ENCODE peak calls at places on chromosome 11, in seven cellular contexts. K is MCF 10A, C is cardiac muscle cell, U is kidney epithelial cell, X is A549, B is nephron progenitor cell, H is colonic mucosa. A is an unnamed sample.

GRCh38 chr11:112884012-112884767 is 77.0 kb upstream of the NCAM1 start:
- DNase-seq in K (peak; percentile 11), C (no peak), U (no peak), X (no peak), B (no peak), H (no peak), A (no peak)

GRCh38 chr11:94613120-94613519 is 46.0 kb downstream of the PIWIL4 start:
- DNase-seq in K (no peak), C (no peak), U (no peak), X (no peak), B (no peak), H (no peak), A (no peak)

GRCh38 chr11:131760191-131760951 is 390.0 kb downstream of the NTM start:
- DNase-seq in K (no peak), C (peak; percentile 91), U (no peak), X (no peak), B (peak; percentile 30), H (no peak), A (no peak)

GRCh38 chr11:128536521-128536920 is 50.8 kb downstream of the ETS1 start:
- DNase-seq in K (no peak), C (no peak), U (no peak), X (no peak), B (no peak), H (no peak), A (no peak)

GRCh38 chr11:75969626-75970308 is 154.8 kb downstream of the UVRAG start:
- DNase-seq in K (no peak), C (peak; percentile 6), U (no peak), X (peak; percentile 2), B (no peak), H (no peak), A (no peak)

GRCh38 chr11:77201991-77202841 is 74.2 kb downstream of the MYO7A start:
- DNase-seq in K (no peak), C (no peak), U (no peak), X (no peak), B (no peak), H (no peak), A (no peak)

GRCh38 chr11:12989428-12990242 is 19.5 kb upstream of the RASSF10 start:
- DNase-seq in K (no peak), C (no peak), U (peak; percentile 76), X (no peak), B (no peak), H (no peak), A (no peak)

GRCh38 chr11:65180877-65181568 is 705 bp upstream of the CAPN1 start:
- DNase-seq in K (peak; percentile 57), C (peak; percentile 72), U (no peak), X (peak; percentile 77), B (peak; percentile 90), H (peak; percentile 64), A (peak; percentile 32)

GRCh38 chr11:125995313-125995712 is 49.5 kb downstream of the VSIG10L2 start:
- DNase-seq in K (no peak), C (no peak), U (no peak), X (no peak), B (no peak), H (no peak), A (no peak)

GRCh38 chr11:119533931-119534694 is 111.1 kb upstream of the THY1 start:
- DNase-seq in K (peak; percentile 68), C (peak; percentile 69), U (no peak), X (peak; percentile 53), B (peak; percentile 83), H (peak; percentile 73), A (peak; percentile 68)

GRCh38 chr11:110870816-110871522 is 158.7 kb upstream of the ARHGAP20 start:
- DNase-seq in K (no peak), C (no peak), U (no peak), X (no peak), B (no peak), H (no peak), A (no peak)

GRCh38 chr11:96338910-96339703 is 3.9 kb downstream of the MAML2 start:
- DNase-seq in K (peak; percentile 86), C (peak; percentile 80), U (no peak), X (no peak), B (no peak), H (peak; percentile 48), A (no peak)

GRCh38 chr11:12100886-12101285 is 9.5 kb upstream of the MICAL2 start:
- DNase-seq in K (no peak), C (peak; percentile 55), U (no peak), X (no peak), B (no peak), H (no peak), A (no peak)

GRCh38 chr11:116870054-116870453 is 32.6 kb upstream of the APOA1 start:
- DNase-seq in K (no peak), C (no peak), U (no peak), X (no peak), B (no peak), H (no peak), A (no peak)

GRCh38 chr11:64649304-64649703 is 58.3 kb downstream of the SLC22A12 start:
- DNase-seq in K (peak; percentile 42), C (peak; percentile 51), U (no peak), X (peak; percentile 39), B (peak; percentile 56), H (no peak), A (no peak)

GRCh38 chr11:122146475-122146874 is 30.5 kb upstream of the BLID start:
- DNase-seq in K (peak; percentile 46), C (no peak), U (no peak), X (peak; percentile 25), B (no peak), H (no peak), A (no peak)

GRCh38 chr11:34349882-34350281 is 7.9 kb downstream of the ABTB2 start:
- DNase-seq in K (no peak), C (no peak), U (no peak), X (no peak), B (no peak), H (no peak), A (no peak)

GRCh38 chr11:76744186-76745058 is 38.7 kb upstream of the TSKU start:
- DNase-seq in K (no peak), C (no peak), U (no peak), X (no peak), B (no peak), H (peak; percentile 38), A (no peak)

GRCh38 chr11:77471520-77472234 is 2.2 kb downstream of the PAK1 start:
- DNase-seq in K (no peak), C (peak; percentile 16), U (no peak), X (peak; percentile 22), B (peak; percentile 7), H (peak; percentile 91), A (no peak)

GRCh38 chr11:65781152-65781961 is 581 bp upstream of the AP5B1 start:
- DNase-seq in K (no peak), C (peak; percentile 14), U (no peak), X (no peak), B (peak; percentile 45), H (peak; percentile 36), A (peak; percentile 70)

GRCh38 chr11:44351898-44352498 is 42.1 kb upstream of the ALX4 start:
- DNase-seq in K (peak; percentile 13), C (no peak), U (no peak), X (peak; percentile 11), B (no peak), H (no peak), A (no peak)

GRCh38 chr11:81963018-81963417 is 770.6 kb downstream of the FAM181B start:
- DNase-seq in K (peak; percentile 4), C (peak; percentile 25), U (no peak), X (peak; percentile 4), B (no peak), H (no peak), A (no peak)
- TF ChIP-seq CTCF in K (no peak), C (peak; percentile 8), U (peak; percentile 19), X (no peak), B (peak; percentile 31), H (no peak), A (peak; percentile 27)

DNA sequence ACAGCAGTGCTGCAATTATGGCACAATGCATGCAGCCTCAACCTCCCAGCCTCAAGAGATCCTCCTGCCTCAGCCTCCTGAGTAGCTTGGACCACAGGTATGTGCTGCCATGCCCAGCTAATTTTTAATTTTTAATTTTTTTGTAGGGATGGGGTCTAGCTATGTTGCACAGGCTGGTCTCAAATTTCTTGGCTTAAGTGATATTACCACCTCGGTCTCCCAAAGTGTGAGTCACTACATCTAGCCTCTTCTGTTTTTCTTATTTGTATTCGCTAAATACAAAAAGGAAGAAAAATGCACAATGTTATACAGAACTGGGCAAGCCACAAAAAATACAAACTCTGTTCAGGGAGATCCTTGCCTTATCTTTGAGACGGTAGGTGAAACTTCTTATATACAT is 62.1 kb downstream of the DDI1 start:
- DNase-seq in K (peak; percentile 38), C (peak; percentile 31), U (no peak), X (no peak), B (no peak), H (no peak), A (no peak)
- TF ChIP-seq CTCF in K (no peak), C (no peak), U (no peak), X (no peak), B (no peak), H (no peak), A (no peak)

DNA sequence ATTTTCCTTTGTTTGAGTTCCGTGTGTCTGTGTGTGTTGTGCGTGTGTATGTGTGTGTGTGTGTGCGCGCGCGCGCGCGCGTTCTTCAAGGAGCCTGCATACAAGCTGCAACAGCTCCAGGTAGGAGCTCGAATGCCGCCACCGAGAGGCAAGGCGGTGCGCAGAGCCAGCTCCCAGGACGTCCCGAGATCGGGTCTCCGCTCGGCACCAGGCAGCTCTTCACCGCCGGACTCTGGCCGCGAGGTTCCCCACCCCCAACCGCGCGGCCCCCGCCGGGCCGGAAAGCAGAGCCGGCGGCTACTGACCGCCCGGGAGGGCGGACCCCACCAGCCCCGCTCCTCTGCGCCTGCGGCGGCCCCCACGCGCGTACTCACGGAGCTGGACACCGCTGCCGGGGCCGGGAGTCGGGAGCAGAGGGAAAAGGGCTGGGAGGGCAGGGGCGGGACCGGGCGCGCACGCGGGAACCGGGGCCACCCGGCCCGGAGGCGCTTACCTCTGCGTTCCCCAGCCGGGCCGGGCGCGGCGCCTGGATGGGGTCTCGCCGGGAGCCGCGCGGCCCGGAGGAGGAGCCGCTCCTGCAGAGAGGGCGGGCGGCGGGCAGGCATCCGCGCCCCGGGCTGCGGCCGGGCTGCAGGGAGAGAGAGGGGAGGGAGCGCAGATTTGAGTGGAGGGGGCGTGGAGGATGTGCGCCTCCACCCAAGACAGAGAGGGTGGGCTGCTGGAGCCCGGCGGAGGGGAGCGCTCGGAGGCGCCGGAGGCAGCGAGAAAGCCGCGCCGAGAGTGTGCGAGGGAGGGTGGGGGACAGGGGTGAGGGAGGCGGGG is 40.3 kb upstream of the AKIP1 start:
- DNase-seq in K (peak; percentile 59), C (peak; percentile 79), U (no peak), X (peak; percentile 86), B (peak; percentile 77), H (peak; percentile 81), A (peak; percentile 35)
- TF ChIP-seq CTCF in K (no peak), C (no peak), U (peak; percentile 4), X (no peak), B (no peak), H (no peak), A (peak; percentile 5)

GRCh38 chr11:19800714-19801519 is 88.3 kb downstream of the NAV2 start:
- DNase-seq in K (peak; percentile 46), C (no peak), U (no peak), X (no peak), B (no peak), H (no peak), A (no peak)
- TF ChIP-seq CTCF in K (no peak), C (no peak), U (no peak), X (no peak), B (no peak), H (no peak), A (no peak)

GRCh38 chr11:134459246-134460043 is 47.4 kb upstream of the B3GAT1 start:
- DNase-seq in K (no peak), C (no peak), U (no peak), X (no peak), B (no peak), H (no peak), A (no peak)
- TF ChIP-seq CTCF in K (no peak), C (no peak), U (no peak), X (no peak), B (no peak), H (no peak), A (no peak)

A was measured in D721Med.